ENCODE peak calls at places on chromosomes 2 and 18, in four cellular contexts. Z, F, Q and T are unnamed samples.

GRCh38 chr2:208062113-208062512 is 36.8 kb upstream of the PLEKHM3 start:
- DNase-seq in Z (no peak), F (no peak), Q (no peak), T (no peak)

GRCh38 chr2:238874330-238875050 is 26.6 kb downstream of the TWIST2 start:
- DNase-seq in F (no peak), Q (no peak), Z (no peak), T (no peak)

GRCh38 chr2:136376798-136377211 is 258.9 kb upstream of the CXCR4 start:
- DNase-seq in Q (no peak), F (no peak), Z (no peak), T (no peak)

GRCh38 chr2:231716641-231717280 is 8.4 kb downstream of the PTMA start:
- DNase-seq in Z (no peak), F (no peak), Q (no peak), T (no peak)

GRCh38 chr2:75603477-75603876 is 42.7 kb upstream of the EVA1A start:
- DNase-seq in Q (no peak), F (no peak), Z (no peak), T (no peak)

GRCh38 chr2:100959225-100959880 is 42.7 kb upstream of the RPL31 start:
- DNase-seq in Q (no peak), F (no peak), Z (no peak), T (no peak)

GRCh38 chr18:1104265-1104792 is 199.7 kb downstream of the ADCYAP1 start:
- DNase-seq in F (no peak), Q (no peak), Z (no peak), T (no peak)

GRCh38 chr2:143668236-143668635 is 539.0 kb downstream of the ARHGAP15 start:
- DNase-seq in F (no peak), Q (no peak), Z (no peak), T (no peak)

GRCh38 chr2:167431949-167432348 is 543.7 kb downstream of the XIRP2 start:
- DNase-seq in Z (no peak), Q (no peak), F (no peak), T (no peak)

GRCh38 chr2:227248876-227249275 is 76.2 kb upstream of the MFF start:
- DNase-seq in Z (no peak), F (no peak), Q (no peak), T (no peak)

GRCh38 chr18:24118750-24119577 is 19.9 kb upstream of the CABYR start:
- DNase-seq in Q (peak), F (peak), Z (peak), T (no peak)